ENCODE peak calls at places on chromosome 11, in six cellular contexts. E is AG08396, W is T follicular helper cell, R is nephron progenitor cell, B is RPMI8226, Y is skeletal muscle cell. T is an unnamed sample.

GRCh38 chr11:27139742-27140141 is 99.1 kb downstream of the BBOX1 start:
- DNase-seq in E (no peak), W (no peak), R (no peak), B (no peak), Y (no peak), T (peak)

GRCh38 chr11:122584670-122585069 is 70.9 kb upstream of the UBASH3B start:
- DNase-seq in E (no peak), W (no peak), R (no peak), B (no peak), Y (no peak), T (peak)

GRCh38 chr11:3104051-3104714 is 47.0 kb upstream of the CARS1 start:
- DNase-seq in E (no peak), W (no peak), R (no peak), B (no peak), Y (no peak), T (no peak)

GRCh38 chr11:45025716-45026492 is 75.2 kb upstream of the TP53I11 start:
- DNase-seq in E (no peak), W (no peak), R (no peak), B (peak), Y (no peak), T (peak)

GRCh38 chr11:119509277-119509841 is 86.4 kb upstream of the THY1 start:
- DNase-seq in E (peak), W (no peak), R (no peak), B (no peak), Y (no peak), T (no peak)

GRCh38 chr11:75014129-75014528 is 25.4 kb downstream of the NEU3 start:
- DNase-seq in E (peak), W (no peak), R (no peak), B (no peak), Y (peak), T (no peak)

GRCh38 chr11:102680945-102681344 is 24.6 kb downstream of the MMP27 start:
- DNase-seq in E (peak), W (no peak), R (no peak), B (no peak), Y (no peak), T (no peak)

GRCh38 chr11:72441647-72442267 is 7.4 kb upstream of the CLPB start:
- DNase-seq in E (no peak), W (no peak), R (no peak), B (peak), Y (peak), T (peak)

GRCh38 chr11:66291706-66292542 is at the start of gene TMEM151A:
- DNase-seq in E (no peak), W (no peak), R (peak), B (peak), Y (no peak), T (no peak)

GRCh38 chr11:68974421-68975194 is 6.2 kb downstream of the MRGPRD start:
- DNase-seq in E (peak), W (no peak), R (no peak), B (peak), Y (no peak), T (peak)

GRCh38 chr11:47392546-47393162 is 14.3 kb upstream of the SPI1 start:
- DNase-seq in E (no peak), W (no peak), R (no peak), B (no peak), Y (no peak), T (no peak)

GRCh38 chr11:132123854-132124835 is 753.7 kb downstream of the NTM start:
- DNase-seq in E (no peak), W (no peak), R (no peak), B (peak), Y (no peak), T (no peak)

GRCh38 chr11:125228425-125228824 is 63.9 kb downstream of the PKNOX2 start:
- DNase-seq in E (no peak), W (no peak), R (no peak), B (no peak), Y (no peak), T (no peak)

GRCh38 chr11:83918471-83918870 is 632.3 kb upstream of the CCDC90B start:
- DNase-seq in E (no peak), W (no peak), R (peak), B (no peak), Y (no peak), T (no peak)

GRCh38 chr11:46295312-46295995 is 18.0 kb downstream of the CREB3L1 start:
- DNase-seq in E (peak), W (peak), R (peak), B (peak), Y (no peak), T (peak)

GRCh38 chr11:61671527-61671926 is 8.7 kb upstream of the DAGLA start:
- DNase-seq in E (no peak), W (no peak), R (no peak), B (peak), Y (no peak), T (no peak)

GRCh38 chr11:109859325-109859724 is 233.9 kb upstream of the ZC3H12C start:
- DNase-seq in E (peak), W (no peak), R (no peak), B (no peak), Y (peak), T (no peak)

GRCh38 chr11:1075341-1075911 is 752 bp downstream of the MUC2 start:
- DNase-seq in E (no peak), W (no peak), R (no peak), B (no peak), Y (no peak), T (no peak)

GRCh38 chr11:16043617-16044016 is 312.7 kb downstream of the SOX6 start:
- DNase-seq in E (no peak), W (no peak), R (no peak), B (no peak), Y (no peak), T (no peak)

GRCh38 chr11:117919326-117920275 is 9.6 kb downstream of the TMPRSS13 start:
- DNase-seq in E (no peak), W (no peak), R (no peak), B (no peak), Y (no peak), T (no peak)

GRCh38 chr11:95279921-95280861 is 49.2 kb upstream of the SESN3 start:
- DNase-seq in E (no peak), W (no peak), R (no peak), B (no peak), Y (no peak), T (no peak)

GRCh38 chr11:125224391-125225015 is 60.0 kb downstream of the PKNOX2 start:
- DNase-seq in E (peak), W (no peak), R (no peak), B (no peak), Y (no peak), T (no peak)

GRCh38 chr11:107733518-107733917 is 21.7 kb upstream of the SLN start:
- DNase-seq in E (no peak), W (no peak), R (no peak), B (no peak), Y (no peak), T (no peak)

GRCh38 chr11:78372114-78372768 is 45.4 kb downstream of the GAB2 start:
- DNase-seq in E (no peak), W (no peak), R (no peak), B (no peak), Y (no peak), T (no peak)

GRCh38 chr11:48055292-48056132 is 75.2 kb downstream of the PTPRJ start:
- DNase-seq in E (no peak), W (peak), R (peak), B (no peak), Y (peak), T (no peak)

GRCh38 chr11:9219115-9219514 is 46.0 kb downstream of the DENND5A start:
- DNase-seq in E (no peak), W (no peak), R (no peak), B (no peak), Y (peak), T (no peak)

GRCh38 chr11:36361472-36361871 is 65.4 kb downstream of the PRR5L start:
- DNase-seq in E (no peak), W (no peak), R (no peak), B (no peak), Y (no peak), T (no peak)

GRCh38 chr11:44566952-44567875 is 1.8 kb downstream of the CD82 start:
- DNase-seq in E (no peak), W (no peak), R (no peak), B (no peak), Y (no peak), T (no peak)